ENCODE peak calls at places on chromosome 14, in seven cellular contexts. D is EH; I is SW480; Q is stimulated activated naive CD4-positive, alpha-beta T cell; S is Calu3; N is heart left ventricle; U is body of pancreas. C is an unnamed sample.
A peak's percentile ranks its signal among the peaks of the same experiment; 100 is the strongest.

GRCh38 chr14:88825078-88825458 is 617 bp downstream of the TTC8 start:
- DNase-seq in S (no peak), N (no peak), D (peak; percentile 20), U (no peak), I (no peak), Q (no peak), C (no peak)

GRCh38 chr14:45254771-45255170 is 1.8 kb upstream of the MIS18BP1 start:
- DNase-seq in U (no peak), N (no peak), Q (no peak), S (no peak), I (no peak), D (no peak), C (no peak)

GRCh38 chr14:36941783-36942521 is 230.5 kb downstream of the SLC25A21 start:
- DNase-seq in I (peak; percentile 59), U (peak; percentile 67), D (peak; percentile 64), N (peak; percentile 34), S (peak; percentile 84), Q (no peak), C (peak; percentile 47)

GRCh38 chr14:36505193-36505815 is 14.7 kb downstream of the NKX2-1 start:
- DNase-seq in U (no peak), S (no peak), D (no peak), Q (no peak), I (no peak), N (no peak), C (no peak)

GRCh38 chr14:86035882-86036281 is 505.9 kb downstream of the FLRT2 start:
- DNase-seq in N (no peak), I (peak; percentile 10), U (peak; percentile 12), D (peak; percentile 30), Q (no peak), S (no peak), C (no peak)

GRCh38 chr14:89542768-89543419 is 125.9 kb upstream of the FOXN3 start:
- DNase-seq in N (no peak), D (no peak), I (no peak), U (no peak), Q (no peak), S (no peak), C (no peak)

GRCh38 chr14:31287294-31287972 is 79.8 kb upstream of the HECTD1 start:
- DNase-seq in I (no peak), N (no peak), S (no peak), D (no peak), Q (no peak), U (no peak), C (no peak)

GRCh38 chr14:31206536-31207286 is 882 bp downstream of the HECTD1 start:
- DNase-seq in Q (peak; percentile 51), N (peak; percentile 19), S (peak; percentile 23), U (peak; percentile 40), I (peak; percentile 36), D (peak; percentile 48), C (peak; percentile 20)

GRCh38 chr14:51507556-51508511 is 143.9 kb upstream of the FRMD6 start:
- DNase-seq in S (no peak), D (peak; percentile 93), N (peak; percentile 60), Q (no peak), I (no peak), U (peak; percentile 51), C (no peak)

GRCh38 chr14:78598046-78598652 is 428.0 kb downstream of the NRXN3 start:
- DNase-seq in S (peak; percentile 61), N (peak; percentile 38), D (peak; percentile 72), Q (peak; percentile 1), I (peak; percentile 59), U (peak; percentile 43), C (no peak)

GRCh38 chr14:21941885-21942284 is 268.3 kb upstream of the OR4E1 start:
- DNase-seq in Q (no peak), U (no peak), S (no peak), N (no peak), D (no peak), I (no peak), C (no peak)

GRCh38 chr14:98594156-98594555 is 677.8 kb downstream of the BCL11B start:
- DNase-seq in U (no peak), N (no peak), S (no peak), Q (no peak), I (no peak), D (no peak), C (no peak)

GRCh38 chr14:68506021-68506644 is 286.7 kb downstream of the ZFP36L1 start:
- DNase-seq in S (no peak), I (no peak), N (no peak), Q (no peak), U (no peak), D (peak; percentile 93), C (peak; percentile 52)

GRCh38 chr14:104291123-104292000 is 153.0 kb downstream of the KIF26A start:
- DNase-seq in Q (no peak), N (no peak), I (no peak), S (no peak), U (peak; percentile 66), D (no peak), C (no peak)

GRCh38 chr14:35050652-35051051 is 4.6 kb downstream of the FAM177A1 start:
- DNase-seq in Q (no peak), I (no peak), S (no peak), N (peak; percentile 37), U (no peak), D (peak; percentile 82), C (no peak)

GRCh38 chr14:101417434-101417833 is 143.9 kb upstream of the DIO3 start:
- DNase-seq in D (no peak), Q (no peak), I (no peak), S (no peak), U (no peak), N (no peak), C (peak; percentile 61)

GRCh38 chr14:42222924-42223471 is 616.3 kb downstream of the LRFN5 start:
- DNase-seq in N (no peak), D (peak; percentile 2), S (no peak), I (no peak), Q (no peak), U (no peak), C (no peak)

GRCh38 chr14:23066855-23067744 is 9.8 kb upstream of the CDH24 start:
- DNase-seq in Q (no peak), N (no peak), D (no peak), S (no peak), U (no peak), I (no peak), C (no peak)

GRCh38 chr14:80264698-80265097 is 53.4 kb upstream of the DIO2 start:
- DNase-seq in N (no peak), U (no peak), Q (no peak), I (no peak), D (no peak), S (no peak), C (no peak)

GRCh38 chr14:77208266-77208978 is 26.8 kb downstream of the TMEM63C start:
- DNase-seq in Q (peak; percentile 18), U (peak; percentile 68), N (peak; percentile 68), D (peak; percentile 73), S (peak; percentile 79), I (peak; percentile 53), C (peak; percentile 50)

GRCh38 chr14:89708982-89709381 is 245.5 kb downstream of the EFCAB11 start:
- DNase-seq in S (no peak), Q (no peak), U (no peak), I (no peak), N (no peak), D (no peak), C (no peak)

GRCh38 chr14:34362625-34363251 is 99.3 kb downstream of the SPTSSA start:
- DNase-seq in U (no peak), S (no peak), N (no peak), Q (no peak), D (peak; percentile 33), I (no peak), C (no peak)

GRCh38 chr14:88935083-88935482 is 110.6 kb downstream of the TTC8 start:
- DNase-seq in S (no peak), Q (no peak), D (no peak), U (no peak), I (no peak), N (no peak), C (no peak)

GRCh38 chr14:29240046-29240445 is 473.5 kb downstream of the FOXG1 start:
- DNase-seq in S (no peak), Q (no peak), I (no peak), U (no peak), D (peak; percentile 91), N (no peak), C (no peak)

GRCh38 chr14:92400579-92401444 is 77.8 kb downstream of the SLC24A4 start:
- DNase-seq in I (no peak), Q (no peak), S (no peak), N (no peak), U (peak; percentile 18), D (no peak), C (no peak)

GRCh38 chr14:67622675-67623074 is 3.0 kb downstream of the ARG2 start:
- DNase-seq in N (no peak), I (peak; percentile 89), U (peak; percentile 48), S (no peak), D (peak; percentile 90), Q (no peak), C (no peak)

GRCh38 chr14:65810326-65810725 is 397.8 kb downstream of the FUT8 start:
- DNase-seq in D (no peak), I (no peak), S (no peak), N (no peak), Q (no peak), U (no peak), C (no peak)

GRCh38 chr14:91127411-91127810 is 13.5 kb downstream of the DGLUCY start:
- DNase-seq in D (peak; percentile 37), S (peak; percentile 40), I (no peak), U (peak; percentile 59), N (peak; percentile 58), Q (no peak), C (peak; percentile 87)

GRCh38 chr14:71236430-71236829 is 329.2 kb downstream of the PCNX1 start:
- DNase-seq in N (no peak), D (no peak), I (no peak), S (no peak), Q (no peak), U (no peak), C (no peak)

GRCh38 chr14:69483765-69484443 is 624 bp upstream of the PLEKHD1 start:
- DNase-seq in U (peak; percentile 17), N (no peak), S (peak; percentile 35), Q (no peak), I (peak; percentile 60), D (peak; percentile 29), C (no peak)

GRCh38 chr14:104132981-104133380 is 5.4 kb upstream of the KIF26A start:
- DNase-seq in N (no peak), Q (no peak), U (no peak), D (no peak), S (no peak), I (no peak), C (no peak)

GRCh38 chr14:81371802-81372201 is 28.3 kb downstream of the STON2 start:
- DNase-seq in U (no peak), N (no peak), S (no peak), Q (no peak), I (no peak), D (no peak), C (no peak)

GRCh38 chr14:104179564-104180129 is 41.3 kb downstream of the KIF26A start:
- DNase-seq in U (no peak), D (no peak), I (no peak), Q (no peak), S (no peak), N (no peak), C (no peak)